ENCODE peak calls at places on chromosomes 2 and 18, in four cellular contexts. L, Q, Z and B are unnamed samples.

GRCh38 chr2:159449504-159450124 is 163.1 kb upstream of the WDSUB1 start:
- DNase-seq in L (no peak), Q (no peak), Z (no peak), B (no peak)

GRCh38 chr2:96700086-96700485 is 39.8 kb downstream of the LMAN2L start:
- DNase-seq in L (no peak), Q (no peak), Z (no peak), B (no peak)

GRCh38 chr2:240596491-240596931 is 10.0 kb downstream of the CAPN10 start:
- DNase-seq in L (no peak), Q (no peak), Z (no peak), B (no peak)

GRCh38 chr2:167592441-167592840 is 655.0 kb downstream of the STK39 start:
- DNase-seq in L (no peak), Q (no peak), Z (no peak), B (no peak)

GRCh38 chr2:15991231-15991630 is 50.9 kb downstream of the MYCN start:
- DNase-seq in L (no peak), Q (no peak), Z (no peak), B (no peak)

GRCh38 chr2:30934071-30934470 is 126.8 kb upstream of the CAPN13 start:
- DNase-seq in L (no peak), Q (no peak), Z (no peak), B (no peak)

GRCh38 chr2:1339757-1340515 is 73.3 kb upstream of the TPO start:
- DNase-seq in L (no peak), Q (no peak), Z (no peak), B (no peak)

GRCh38 chr2:156087875-156088274 is 244.6 kb downstream of the NR4A2 start:
- DNase-seq in L (no peak), Q (no peak), Z (no peak), B (no peak)

GRCh38 chr2:120355867-120356266 is 9.9 kb downstream of the INHBB start:
- DNase-seq in L (no peak), Q (no peak), Z (no peak), B (no peak)

GRCh38 chr2:201639205-201639604 is 4.1 kb downstream of the TMEM237 start:
- DNase-seq in L (no peak), Q (no peak), Z (no peak), B (no peak)

GRCh38 chr2:98702127-98702802 is 28.7 kb downstream of the MGAT4A start:
- DNase-seq in L (peak), Q (peak), Z (no peak), B (no peak)

GRCh38 chr18:54161267-54161666 is 63.2 kb downstream of the MBD2 start:
- DNase-seq in L (no peak), Q (no peak), Z (no peak), B (no peak)

GRCh38 chr2:217510790-217511291 is 492.0 kb downstream of the TNS1 start:
- DNase-seq in L (peak), Q (peak), Z (peak), B (peak)

GRCh38 chr2:144147356-144147755 is 372.6 kb downstream of the ZEB2 start:
- DNase-seq in L (no peak), Q (no peak), Z (no peak), B (no peak)

GRCh38 chr2:85604568-85605339 is 2.3 kb upstream of the TMEM150A start:
- DNase-seq in L (no peak), Q (no peak), Z (no peak), B (no peak)

GRCh38 chr2:225584821-225585220 is 185.3 kb downstream of the NYAP2 start:
- DNase-seq in L (peak), Q (no peak), Z (no peak), B (no peak)

GRCh38 chr2:197952540-197953202 is 148.3 kb downstream of the PLCL1 start:
- DNase-seq in L (no peak), Q (no peak), Z (peak), B (no peak)

GRCh38 chr2:1835581-1836201 is 91.4 kb upstream of the PXDN start:
- DNase-seq in L (no peak), Q (no peak), Z (no peak), B (no peak)

GRCh38 chr2:25082002-25082622 is 40.2 kb downstream of the EFR3B start:
- DNase-seq in L (no peak), Q (no peak), Z (no peak), B (no peak)

GRCh38 chr2:16323551-16324543 is 341.8 kb downstream of the CYRIA start:
- DNase-seq in L (no peak), Q (no peak), Z (no peak), B (no peak)

GRCh38 chr2:110659248-110659647 is 18.6 kb downstream of the BUB1 start:
- DNase-seq in L (no peak), Q (no peak), Z (no peak), B (no peak)

GRCh38 chr18:52607985-52608384 is 268.0 kb downstream of the DCC start:
- DNase-seq in L (no peak), Q (no peak), Z (no peak), B (no peak)

GRCh38 chr2:171008550-171009205 is 79.6 kb downstream of the GORASP2 start:
- DNase-seq in L (no peak), Q (no peak), Z (no peak), B (no peak)

GRCh38 chr18:74880706-74881289 is 283.1 kb downstream of the ZNF407 start:
- DNase-seq in L (peak), Q (no peak), Z (no peak), B (no peak)

GRCh38 chr2:237686659-237687136 is 59.3 kb downstream of the LRRFIP1 start:
- DNase-seq in L (no peak), Q (peak), Z (no peak), B (no peak)

GRCh38 chr2:235709124-235709813 is 215.4 kb downstream of the AGAP1 start:
- DNase-seq in L (no peak), Q (peak), Z (no peak), B (no peak)

GRCh38 chr2:218265626-218266025 is 4.3 kb downstream of the AAMP start:
- DNase-seq in L (no peak), Q (no peak), Z (no peak), B (no peak)

GRCh38 chr18:54278615-54279014 is 9.3 kb downstream of the POLI start:
- DNase-seq in L (no peak), Q (no peak), Z (no peak), B (no peak)

GRCh38 chr2:113157108-113157896 is 16.5 kb upstream of the PSD4 start:
- DNase-seq in L (peak), Q (no peak), Z (no peak), B (peak)
- TF ChIP-seq JUND in L (no peak), Q (no peak), Z (no peak), B (no peak)

GRCh38 chr2:221106241-221106640 is 465.9 kb downstream of the EPHA4 start:
- DNase-seq in L (no peak), Q (no peak), Z (no peak), B (no peak)

GRCh38 chr2:221102896-221103688 is 469.0 kb downstream of the EPHA4 start:
- DNase-seq in L (no peak), Q (no peak), Z (no peak), B (no peak)

GRCh38 chr2:221103930-221104329 is 468.2 kb downstream of the EPHA4 start:
- DNase-seq in L (no peak), Q (no peak), Z (no peak), B (no peak)

GRCh38 chr2:221107424-221107823 is 464.7 kb downstream of the EPHA4 start:
- DNase-seq in L (no peak), Q (no peak), Z (no peak), B (no peak)

DNA sequence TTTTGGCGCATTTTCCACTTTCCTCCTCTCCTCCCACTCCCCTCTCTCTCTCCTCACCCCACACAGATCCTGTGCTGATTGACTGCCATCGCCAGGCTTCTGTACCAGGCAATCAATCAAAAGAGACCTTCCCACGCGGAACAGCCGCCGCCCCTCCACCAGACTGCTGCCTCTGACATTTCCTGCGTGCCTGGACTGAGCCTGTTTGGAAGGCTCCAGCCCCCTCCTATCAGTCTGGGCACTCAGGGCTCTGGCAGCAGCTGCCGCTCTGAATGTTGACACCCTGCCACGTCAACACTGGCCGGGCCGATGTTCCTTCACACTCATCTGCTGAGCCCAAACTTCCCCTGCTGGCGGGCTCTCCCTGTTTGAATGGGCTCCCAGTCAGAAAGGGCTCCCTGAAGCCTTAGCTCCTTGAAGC is 467.7 kb downstream of the EPHA4 start:
- DNase-seq in L (no peak), Q (no peak), Z (no peak), B (no peak)
- TF ChIP-seq JUND in L (no peak), Q (no peak), Z (no peak), B (no peak)

GRCh38 chr2:177572236-177572671 is 179.7 kb downstream of the AGPS start:
- DNase-seq in L (no peak), Q (peak), Z (no peak), B (no peak)
- TF ChIP-seq JUND in L (no peak), Q (no peak), Z (no peak), B (no peak)

GRCh38 chr2:43676322-43677050 is at the start of gene C1GALT1C1L:
- DNase-seq in L (peak), Q (peak), Z (no peak), B (peak)
- TF ChIP-seq JUND in L (no peak), Q (no peak), Z (no peak), B (no peak)

GRCh38 chr2:207131634-207132418 is 33.9 kb downstream of the KLF7 start:
- DNase-seq in L (no peak), Q (no peak), Z (no peak), B (no peak)

GRCh38 chr2:207133493-207133861 is 32.3 kb downstream of the KLF7 start:
- DNase-seq in L (no peak), Q (no peak), Z (no peak), B (no peak)

GRCh38 chr2:207135801-207136457 is 29.8 kb downstream of the KLF7 start:
- DNase-seq in L (no peak), Q (no peak), Z (no peak), B (no peak)

GRCh38 chr2:207135340-207135739 is 30.4 kb downstream of the KLF7 start:
- DNase-seq in L (no peak), Q (no peak), Z (no peak), B (no peak)

DNA sequence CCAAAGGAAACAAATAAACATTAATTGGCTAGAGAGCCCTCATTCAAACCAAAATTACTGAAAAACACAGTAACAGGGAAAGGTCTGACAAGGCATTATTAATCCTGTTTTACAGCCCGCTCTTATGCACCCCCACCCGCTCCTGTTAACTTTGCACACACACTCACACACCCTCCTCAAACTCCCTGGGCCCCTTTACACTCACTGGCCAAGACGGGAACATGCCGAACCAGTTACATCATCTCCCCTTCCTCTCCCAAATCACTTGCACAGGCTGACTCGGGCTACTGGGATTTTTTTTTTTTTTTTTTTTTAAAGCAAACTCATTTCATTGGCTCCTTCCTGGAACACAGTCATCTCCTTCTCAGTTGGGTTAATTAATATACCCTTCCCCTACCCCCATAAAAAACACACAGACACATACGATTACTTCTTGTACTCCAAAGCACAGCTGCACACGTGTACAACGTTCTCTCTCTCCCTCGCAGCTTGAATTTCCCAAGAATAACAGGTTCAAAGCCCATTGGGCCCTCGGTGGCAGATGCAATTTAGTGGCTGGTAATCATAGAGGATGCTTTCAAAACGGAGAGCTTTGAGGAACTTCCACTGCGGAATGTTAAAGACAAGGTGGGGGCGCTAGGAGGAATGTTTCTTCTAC is 31.8 kb downstream of the KLF7 start:
- DNase-seq in L (no peak), Q (no peak), Z (no peak), B (no peak)
- TF ChIP-seq JUND in L (peak), Q (no peak), Z (no peak), B (no peak)

GRCh38 chr2:9754532-9754887 is 88.8 kb upstream of the TAF1B start:
- DNase-seq in L (no peak), Q (no peak), Z (no peak), B (no peak)

GRCh38 chr2:9755638-9756037 is 87.6 kb upstream of the TAF1B start:
- DNase-seq in L (no peak), Q (no peak), Z (no peak), B (no peak)

GRCh38 chr2:9752441-9753275 is 90.6 kb upstream of the TAF1B start:
- DNase-seq in L (no peak), Q (peak), Z (no peak), B (no peak)

GRCh38 chr2:9753276-9753600 is 90.0 kb upstream of the TAF1B start:
- DNase-seq in L (no peak), Q (no peak), Z (peak), B (no peak)

DNA sequence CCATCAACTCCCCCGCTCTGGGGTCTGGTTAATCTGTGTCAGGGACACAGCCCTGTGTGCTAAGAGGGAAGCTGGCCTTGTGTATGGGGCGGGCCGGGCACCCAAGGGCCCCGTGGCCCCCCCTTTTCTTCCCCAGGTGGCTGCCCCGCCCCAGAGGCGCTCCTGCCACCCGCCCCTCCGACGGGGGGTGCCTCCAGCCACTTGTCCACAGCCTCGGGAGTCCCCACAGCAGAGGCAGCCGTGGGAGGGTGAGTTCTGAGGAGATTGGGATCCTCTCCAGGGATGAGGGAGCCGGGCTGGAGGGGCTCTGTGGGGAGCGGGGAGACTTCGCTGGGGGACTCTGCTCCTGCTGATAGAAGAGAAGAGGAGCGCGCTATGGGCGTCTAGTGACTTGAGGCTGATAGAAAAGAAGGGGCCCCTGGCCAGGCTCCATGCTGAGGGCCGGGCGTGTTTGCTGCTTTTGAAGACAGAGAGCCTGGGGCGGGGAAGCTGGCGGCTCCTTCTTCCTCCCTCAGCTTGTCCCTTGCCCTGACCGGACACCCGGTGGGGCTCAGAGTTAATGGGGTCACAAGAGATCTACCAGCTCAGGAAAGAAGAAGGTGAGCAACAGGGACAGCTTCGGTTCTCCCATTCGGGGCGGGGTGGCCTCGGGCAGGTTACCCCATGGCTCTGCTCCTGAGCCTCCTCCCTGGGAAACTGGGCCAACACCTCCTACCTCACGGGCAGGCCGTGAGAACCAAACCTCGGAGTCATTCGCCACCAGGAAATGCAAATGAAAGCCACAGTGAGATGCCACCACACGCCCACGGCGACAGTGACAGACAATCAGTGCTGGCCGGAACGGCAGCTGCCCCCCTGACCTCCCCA is 89.4 kb upstream of the TAF1B start:
- DNase-seq in L (no peak), Q (no peak), Z (no peak), B (peak)
- TF ChIP-seq JUND in L (no peak), Q (no peak), Z (no peak), B (no peak)

DNA sequence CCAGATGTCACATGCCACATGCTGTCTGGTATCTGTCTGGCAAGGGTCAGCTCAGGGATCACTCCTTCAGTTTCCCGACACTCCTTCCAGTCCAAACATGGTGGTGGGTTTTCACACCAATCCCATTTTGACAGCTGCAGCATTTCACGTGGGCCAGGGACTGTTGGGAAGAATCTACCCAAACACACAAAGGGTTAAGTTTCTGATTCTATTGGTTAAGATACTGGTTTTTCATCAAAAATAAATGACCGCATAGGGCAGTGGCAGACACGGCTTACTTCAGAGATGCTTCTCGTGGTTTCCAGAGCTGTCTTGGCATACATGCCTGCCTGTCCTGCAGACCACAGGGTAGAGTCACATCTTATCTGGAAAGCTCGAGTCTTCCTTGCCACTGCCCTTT is 79.7 kb downstream of the PSMG2 start:
- DNase-seq in L (no peak), Q (no peak), Z (no peak), B (no peak)
- TF ChIP-seq JUND in L (no peak), Q (no peak), Z (no peak), B (no peak)

GRCh38 chr2:74886811-74887210 is 52.9 kb downstream of the HK2 start:
- DNase-seq in L (peak), Q (no peak), Z (no peak), B (no peak)
- TF ChIP-seq JUND in L (no peak), Q (no peak), Z (no peak), B (no peak)

GRCh38 chr2:172442072-172442895 is 14.9 kb downstream of the ITGA6 start:
- DNase-seq in L (no peak), Q (peak), Z (no peak), B (no peak)
- TF ChIP-seq JUND in L (peak), Q (no peak), Z (no peak), B (no peak)